ENCODE peak calls at places on chromosomes 5 and 9, in five cellular contexts. W, T, I, H and C are unnamed samples.
A peak's percentile ranks its signal among the peaks of the same experiment; 100 is the strongest.

GRCh38 chr9:120882935-120883607 is 6.1 kb upstream of the PHF19 start:
- DNase-seq in H (no peak), T (no peak), W (no peak), I (no peak), C (no peak)

GRCh38 chr5:138990986-138991645 is 116.0 kb upstream of the LRRTM2 start:
- DNase-seq in I (no peak), W (no peak), T (no peak), H (no peak), C (no peak)

GRCh38 chr5:53482717-53483638 is 2.5 kb downstream of the FST start:
- DNase-seq in I (peak; percentile 89), T (peak; percentile 85), W (no peak), H (peak; percentile 9), C (peak; percentile 42)

GRCh38 chr9:91785403-91785917 is 164.6 kb downstream of the ROR2 start:
- DNase-seq in W (no peak), H (no peak), I (no peak), T (no peak), C (no peak)

GRCh38 chr9:132068604-132069003 is 11.1 kb downstream of the MED27 start:
- DNase-seq in W (no peak), H (no peak), T (no peak), I (no peak), C (no peak)

GRCh38 chr9:8907863-8908262 is 1108.3 kb upstream of the DMAC1 start:
- DNase-seq in H (no peak), W (no peak), I (no peak), T (no peak), C (no peak)

GRCh38 chr9:84296146-84296843 is 44.3 kb downstream of the SLC28A3 start:
- DNase-seq in I (no peak), T (no peak), H (no peak), W (no peak), C (no peak)

GRCh38 chr9:114737118-114737517 is 55.1 kb upstream of the TEX48 start:
- DNase-seq in W (no peak), T (no peak), H (no peak), I (no peak), C (no peak)

GRCh38 chr5:93915142-93915553 is 173.7 kb upstream of the POU5F2 start:
- DNase-seq in I (peak; percentile 50), T (no peak), H (no peak), W (peak; percentile 54), C (peak; percentile 72)

GRCh38 chr9:134371731-134372130 is 45.5 kb downstream of the RXRA start:
- DNase-seq in I (no peak), T (no peak), W (no peak), H (no peak), C (no peak)

GRCh38 chr5:56279979-56280378 is 46.8 kb upstream of the ANKRD55 start:
- DNase-seq in I (peak; percentile 80), T (no peak), W (no peak), H (no peak), C (peak; percentile 92)

GRCh38 chr5:78360674-78361225 is 333 bp downstream of the SCAMP1 start:
- DNase-seq in W (no peak), T (peak; percentile 72), I (no peak), H (peak; percentile 68), C (peak; percentile 41)
- TF ChIP-seq JUND in W (no peak), T (no peak), I (no peak), H (no peak), C (no peak)

GRCh38 chr5:58872670-58873273 is 289.9 kb downstream of the RAB3C start:
- DNase-seq in T (no peak), I (no peak), W (no peak), H (no peak), C (no peak)
- TF ChIP-seq JUND in T (no peak), I (no peak), W (no peak), H (no peak), C (no peak)

GRCh38 chr9:93005876-93006275 is 52.6 kb upstream of the SUSD3 start:
- DNase-seq in W (no peak), H (peak; percentile 17), T (no peak), I (no peak), C (no peak)

GRCh38 chr9:93007529-93008058 is 50.9 kb upstream of the SUSD3 start:
- DNase-seq in T (peak; percentile 37), H (peak; percentile 6), I (no peak), W (no peak), C (no peak)

GRCh38 chr9:93003552-93004407 is 54.7 kb upstream of the SUSD3 start:
- DNase-seq in W (peak; percentile 73), I (peak; percentile 41), H (peak; percentile 74), T (peak; percentile 82), C (peak; percentile 87)

GRCh38 chr9:93002700-93003099 is 55.4 kb downstream of the FGD3 start:
- DNase-seq in I (no peak), T (no peak), W (no peak), H (no peak), C (no peak)

GRCh38 chr9:93004561-93004960 is 53.9 kb upstream of the SUSD3 start:
- DNase-seq in W (no peak), I (no peak), H (no peak), T (no peak), C (no peak)
- TF ChIP-seq JUND in W (no peak), I (no peak), H (no peak), T (no peak), C (no peak)

GRCh38 chr9:99973455-99973854 is 67.0 kb downstream of the STX17 start:
- DNase-seq in W (no peak), T (no peak), H (no peak), I (no peak), C (no peak)
- TF ChIP-seq JUND in W (no peak), T (no peak), H (no peak), I (no peak), C (no peak)

GRCh38 chr5:136199408-136199807 is 6.4 kb upstream of the SMIM32 start:
- DNase-seq in T (peak; percentile 38), W (no peak), I (no peak), H (no peak), C (no peak)

GRCh38 chr5:136200130-136200529 is 7.2 kb upstream of the SMIM32 start:
- DNase-seq in T (peak; percentile 22), H (no peak), I (no peak), W (no peak), C (no peak)

GRCh38 chr5:136202800-136203199 is 9.8 kb upstream of the SMIM32 start:
- DNase-seq in H (no peak), W (no peak), T (peak; percentile 76), I (no peak), C (no peak)

GRCh38 chr5:136201870-136202269 is 8.9 kb upstream of the SMIM32 start:
- DNase-seq in W (no peak), I (no peak), T (peak; percentile 41), H (no peak), C (no peak)

DNA sequence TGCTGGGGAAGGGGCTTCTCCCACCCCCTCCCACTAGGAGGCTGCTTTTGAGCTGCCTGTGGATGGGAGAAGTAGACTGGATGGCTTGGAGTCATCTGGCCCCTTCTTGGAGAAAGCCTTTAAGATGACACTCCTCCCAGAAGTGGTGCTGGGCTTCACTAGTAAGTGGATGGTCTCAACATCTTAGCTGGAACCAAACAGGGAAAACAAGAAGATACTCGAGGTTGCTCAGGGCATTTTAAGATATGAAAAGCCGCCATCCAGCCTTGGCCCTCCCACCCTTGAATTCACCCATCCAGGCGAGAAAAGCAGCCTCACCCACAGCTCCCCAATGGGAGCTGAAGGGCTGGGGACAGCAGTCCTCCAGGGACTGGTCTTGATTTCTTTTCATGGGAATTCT is 7.8 kb upstream of the SMIM32 start:
- DNase-seq in T (peak; percentile 17), W (no peak), H (no peak), I (no peak), C (no peak)
- TF ChIP-seq JUND in T (no peak), W (no peak), H (no peak), I (no peak), C (no peak)

GRCh38 chr5:159412284-159413046 is 82.2 kb upstream of the IL12B start:
- DNase-seq in W (no peak), T (no peak), H (no peak), I (no peak), C (no peak)
- TF ChIP-seq JUND in W (no peak), T (no peak), H (no peak), I (no peak), C (no peak)

GRCh38 chr9:33162721-33163311 is 4.3 kb downstream of the B4GALT1 start:
- DNase-seq in I (peak; percentile 76), T (no peak), H (no peak), W (no peak), C (no peak)
- TF ChIP-seq JUND in I (no peak), T (no peak), H (no peak), W (no peak), C (no peak)

DNA sequence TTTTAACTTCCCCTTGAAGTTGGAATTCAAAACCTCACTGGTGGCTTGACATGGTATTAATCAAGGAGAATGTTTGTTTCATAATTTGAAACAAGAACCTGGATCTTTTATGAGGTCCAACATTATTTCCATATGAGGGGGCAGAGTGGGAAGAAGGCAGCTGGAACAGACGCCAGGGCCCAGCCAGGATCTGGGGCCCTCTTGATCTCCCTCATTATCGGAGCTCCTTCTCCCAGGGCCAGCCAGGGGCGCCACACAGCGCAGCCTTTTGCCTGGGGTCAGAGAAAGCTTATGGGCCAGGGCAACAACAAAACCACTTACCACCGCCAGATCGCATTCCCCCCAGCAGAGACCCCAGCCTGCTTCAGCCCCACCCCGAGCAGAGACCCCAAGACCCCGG is 27.1 kb upstream of the NKD2 start:
- DNase-seq in I (no peak), H (no peak), W (no peak), T (peak; percentile 42), C (no peak)
- TF ChIP-seq JUND in I (no peak), H (no peak), W (no peak), T (no peak), C (no peak)